ENCODE peak calls at places on chromosomes 6 and 20, in four cellular contexts. Y, I, D and B are unnamed samples.
A peak's percentile ranks its signal among the peaks of the same experiment; 100 is the strongest.

GRCh38 chr6:104888066-104888465 is 28.3 kb upstream of the HACE1 start:
- DNase-seq in D (no peak), I (no peak), Y (no peak), B (no peak)

GRCh38 chr6:157555795-157556645 is 175.0 kb downstream of the ZDHHC14 start:
- DNase-seq in I (no peak), D (no peak), Y (no peak), B (no peak)

GRCh38 chr20:24495266-24495665 is 25.8 kb downstream of the SYNDIG1 start:
- DNase-seq in Y (no peak), D (no peak), I (no peak), B (no peak)

GRCh38 chr6:36973647-36974046 is 12.3 kb downstream of the MTCH1 start:
- DNase-seq in Y (no peak), I (no peak), D (no peak), B (no peak)

GRCh38 chr20:49951160-49951559 is 15.0 kb downstream of the RNF114 start:
- DNase-seq in D (peak; percentile 75), Y (no peak), I (no peak), B (no peak)

GRCh38 chr20:46004813-46005505 is 3.7 kb upstream of the MMP9 start:
- DNase-seq in D (no peak), Y (no peak), I (no peak), B (no peak)

GRCh38 chr20:37841389-37841788 is 61.5 kb upstream of the VSTM2L start:
- DNase-seq in I (no peak), Y (no peak), D (no peak), B (no peak)

GRCh38 chr6:116328528-116328903 is 42.2 kb upstream of the DSE start:
- DNase-seq in I (no peak), D (peak; percentile 33), Y (no peak), B (no peak)

GRCh38 chr20:45308078-45308778 is at the start of gene MATN4:
- DNase-seq in D (no peak), I (peak; percentile 67), Y (no peak), B (peak; percentile 86)

GRCh38 chr6:35955970-35956369 is 35.1 kb upstream of the SRPK1 start:
- DNase-seq in D (no peak), I (no peak), Y (no peak), B (no peak)

GRCh38 chr6:125787791-125788190 is 3.0 kb upstream of the NCOA7 start:
- DNase-seq in Y (no peak), D (peak; percentile 68), I (no peak), B (no peak)

GRCh38 chr6:73985891-73986290 is 289.9 kb downstream of the CD109 start:
- DNase-seq in I (no peak), Y (no peak), D (peak; percentile 32), B (peak; percentile 21)

GRCh38 chr20:63567132-63567381 is 7.0 kb downstream of the HELZ2 start:
- DNase-seq in Y (no peak), D (no peak), I (no peak), B (no peak)

GRCh38 chr6:170152111-170152926 is 138.6 kb downstream of the DLL1 start:
- DNase-seq in I (peak; percentile 70), Y (no peak), D (no peak), B (no peak)